ENCODE peak calls at places on chromosomes 4 and X, in seven cellular contexts. P is suprapubic skin; D is CD4-positive, alpha-beta T cell; L is tibial artery; Z is right atrium auricular region; U is CD8-positive, alpha-beta T cell; C is IMR-90. R is an unnamed sample.
A peak's percentile ranks its signal among the peaks of the same experiment; 100 is the strongest.

GRCh38 chrX:275967-276587 is 5.1 kb upstream of the PLCXD1 start:
- DNase-seq in Z (peak; percentile 78), L (peak; percentile 82), P (peak; percentile 81), U (peak; percentile 41), D (no peak), C (peak; percentile 37), R (no peak)

GRCh38 chrX:103253608-103254007 is 1.3 kb downstream of the TCEAL8 start:
- DNase-seq in L (no peak), C (no peak), D (no peak), U (no peak), Z (no peak), P (no peak), R (no peak)

GRCh38 chrX:77945910-77946309 is 23.5 kb downstream of the PGAM4 start:
- DNase-seq in P (no peak), D (no peak), U (no peak), Z (no peak), L (no peak), C (no peak), R (no peak)

GRCh38 chr4:117085185-117085701 is at the start of gene TRAM1L1:
- DNase-seq in P (peak; percentile 68), L (peak; percentile 18), C (peak; percentile 63), U (no peak), D (no peak), Z (peak; percentile 67), R (peak; percentile 71)

GRCh38 chr4:109162759-109163158 is 139.7 kb downstream of the COL25A1 start:
- DNase-seq in Z (no peak), C (no peak), L (no peak), P (no peak), U (no peak), D (no peak), R (no peak)

GRCh38 chr4:71564775-71565174 is 219.1 kb downstream of the GC start:
- DNase-seq in P (no peak), L (no peak), D (no peak), C (no peak), U (no peak), Z (no peak), R (no peak)

GRCh38 chrX:30521440-30522182 is 56.0 kb downstream of the TASL start:
- DNase-seq in C (peak; percentile 50), D (no peak), P (no peak), Z (no peak), L (no peak), U (no peak), R (no peak)

GRCh38 chr4:122584517-122584916 is 36.3 kb downstream of the IL21 start:
- DNase-seq in D (no peak), L (no peak), U (no peak), P (no peak), Z (no peak), C (peak; percentile 82), R (no peak)

GRCh38 chrX:118644378-118644777 is 83.0 kb upstream of the IL13RA1 start:
- DNase-seq in U (no peak), Z (no peak), D (no peak), L (no peak), P (no peak), C (peak; percentile 68), R (no peak)

GRCh38 chr4:145011636-145012035 is 86.4 kb downstream of the ANAPC10 start:
- DNase-seq in P (no peak), L (no peak), C (no peak), U (no peak), D (no peak), Z (no peak), R (no peak)

GRCh38 chr4:57061395-57061794 is 48.8 kb downstream of the IGFBP7 start:
- DNase-seq in L (no peak), D (no peak), U (no peak), P (no peak), Z (no peak), C (peak; percentile 70), R (no peak)

GRCh38 chr4:80447493-80447892 is 112.0 kb downstream of the CFAP299 start:
- DNase-seq in P (no peak), D (no peak), L (no peak), U (no peak), C (no peak), Z (no peak), R (no peak)

DNA sequence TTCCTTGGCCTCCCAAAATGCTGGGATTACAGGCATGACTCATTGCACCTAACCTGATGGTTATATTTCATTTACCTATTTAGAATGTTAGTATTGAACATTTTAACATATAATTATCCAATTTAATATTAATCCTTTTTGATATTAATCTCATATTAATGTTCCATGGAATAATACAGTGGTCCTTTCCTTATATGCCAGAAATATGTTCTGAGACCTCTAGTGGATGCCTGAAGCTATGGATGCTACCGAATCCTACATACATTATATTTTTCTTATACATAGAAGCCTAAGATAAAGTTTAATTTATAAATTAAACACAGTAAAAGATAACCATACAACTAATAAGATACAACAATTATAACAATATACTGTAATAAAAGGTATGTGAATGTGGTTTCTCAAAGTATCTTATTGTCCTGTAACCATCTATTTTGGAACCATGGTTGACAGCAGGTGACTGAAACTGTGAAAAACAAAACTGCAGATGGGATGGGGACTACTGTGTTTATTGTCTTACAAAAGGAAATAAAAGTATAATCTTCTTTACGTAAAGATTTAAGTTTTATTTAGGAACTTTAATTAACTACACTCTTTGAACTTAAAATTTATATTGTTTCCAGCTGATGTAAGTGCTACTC is 431.4 kb downstream of the GRID2 start:
- DNase-seq in P (no peak), U (no peak), D (no peak), Z (no peak), C (no peak), L (no peak), R (no peak)
- TF ChIP-seq CTCF in P (no peak), U (no peak), D (no peak), Z (no peak), C (no peak), L (no peak), R (no peak)

GRCh38 chr4:3374667-3375066 is 67.1 kb upstream of the HGFAC start:
- DNase-seq in P (no peak), L (no peak), C (no peak), D (no peak), Z (no peak), U (no peak), R (no peak)

GRCh38 chr4:3375688-3376087 is 66.1 kb upstream of the HGFAC start:
- DNase-seq in C (peak; percentile 89), Z (peak; percentile 57), L (no peak), U (no peak), P (no peak), D (no peak), R (no peak)

GRCh38 chr4:3374011-3374645 is 67.6 kb upstream of the HGFAC start:
- DNase-seq in P (no peak), L (no peak), C (no peak), D (no peak), U (no peak), Z (peak; percentile 55), R (no peak)

GRCh38 chr4:3377557-3377956 is 64.2 kb upstream of the HGFAC start:
- DNase-seq in D (no peak), Z (no peak), U (no peak), P (no peak), L (no peak), C (no peak), R (no peak)

DNA sequence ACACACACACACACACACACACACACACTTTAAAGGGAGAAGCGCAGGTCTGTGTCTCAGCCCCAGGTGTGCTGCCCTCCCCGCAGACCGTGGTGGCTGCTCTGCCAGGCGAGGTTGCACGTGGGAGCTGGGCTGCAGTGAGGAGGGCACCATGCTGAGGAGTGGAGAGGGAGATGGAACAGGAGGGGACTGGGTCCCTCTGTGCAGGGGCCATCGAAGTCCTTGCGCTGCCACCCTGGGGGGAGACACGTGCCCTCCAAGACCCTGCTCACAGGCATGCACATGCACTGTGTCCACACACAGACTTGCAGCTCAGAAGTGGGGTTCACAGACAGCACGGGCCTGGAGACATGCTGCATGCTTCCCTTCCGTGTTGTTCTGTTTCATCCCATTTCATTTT is 65.5 kb upstream of the HGFAC start:
- DNase-seq in Z (peak; percentile 36), D (no peak), C (no peak), L (no peak), P (no peak), U (no peak), R (no peak)
- H3K27ac ChIP-seq in Z (no peak overlapping the region), D (no peak overlapping the region), C (no peak overlapping the region), L (no peak overlapping the region), P (no peak overlapping the region), U (no peak overlapping the region), R (no peak overlapping the region)

DNA sequence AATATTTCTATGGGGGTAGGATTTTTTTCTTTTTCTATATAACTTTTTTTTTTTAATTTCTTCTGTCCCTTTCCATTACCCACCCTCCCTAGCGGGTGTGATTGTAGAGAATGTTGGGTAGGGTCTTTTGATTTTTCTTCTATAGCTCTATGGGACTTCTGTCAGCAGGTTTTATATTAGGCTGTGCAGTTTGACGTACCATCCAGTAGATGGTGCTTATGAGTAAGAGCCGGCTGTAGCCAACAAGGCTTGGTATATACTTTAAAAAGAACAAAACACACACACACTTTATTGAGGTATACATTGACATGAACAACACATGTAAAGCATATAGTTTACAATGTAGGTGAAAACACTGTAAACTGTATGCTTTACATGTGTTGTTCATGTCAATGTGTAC is 247.9 kb upstream of the POF1B start:
- DNase-seq in P (no peak), D (no peak), L (no peak), Z (no peak), U (no peak), C (peak; percentile 5), R (no peak)
- TF ChIP-seq CTCF in P (no peak), D (no peak), L (no peak), Z (no peak), U (no peak), C (peak; percentile 46), R (no peak)

GRCh38 chr4:82774711-82775171 is 23.9 kb downstream of the SCD5 start:
- DNase-seq in L (no peak), D (no peak), Z (no peak), P (no peak), U (no peak), C (peak; percentile 49), R (no peak)
- H3K27ac ChIP-seq in L (no peak overlapping the region), D (no peak overlapping the region), Z (no peak overlapping the region), P (no peak overlapping the region), U (no peak overlapping the region), C (no peak overlapping the region), R (no peak overlapping the region)

DNA sequence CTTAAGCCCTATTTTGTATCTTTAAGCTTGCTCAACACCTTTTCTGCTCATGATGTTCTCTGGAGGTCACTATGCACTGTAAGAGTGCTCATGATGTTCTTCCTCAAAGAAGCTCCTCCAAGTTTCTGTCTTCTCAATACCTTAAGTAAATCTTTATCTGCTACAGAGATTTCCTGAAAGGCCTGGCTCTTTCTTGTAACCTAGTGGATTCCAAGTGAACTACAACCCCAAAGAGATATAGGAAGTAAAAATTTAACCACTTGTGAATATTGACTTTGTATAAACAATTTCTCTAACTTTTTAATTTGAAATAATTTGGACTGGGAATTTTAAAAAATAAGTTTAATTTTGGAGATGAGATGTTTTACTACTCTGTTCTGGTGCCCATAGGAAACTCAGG is 39.3 kb upstream of the XK start:
- DNase-seq in D (no peak), Z (no peak), C (no peak), P (no peak), U (no peak), L (no peak), R (no peak)
- TF ChIP-seq CTCF in D (no peak), Z (no peak), C (no peak), P (no peak), U (no peak), L (no peak), R (no peak)

R was measured in coronary artery.